ENCODE peak calls at places on chromosomes 5 and 9, in ten cellular contexts. E is IMR-90, H is fibroblast of lung, D is breast epithelium, A is right lobe of liver, U is adrenal gland, T is upper lobe of right lung, I is tibial artery, P is SJSA1, G is lower lobe of right lung. K is an unnamed sample.

GRCh38 chr5:180399931-180400330 is 46.8 kb upstream of the GFPT2 start:
- DNase-seq in E (no peak), H (no peak), D (no peak), A (no peak), U (no peak), T (no peak), I (no peak), P (no peak), G (no peak), K (no peak)

GRCh38 chr9:134591573-134591981 is 50.0 kb upstream of the COL5A1 start:
- DNase-seq in E (no peak), H (no peak), D (no peak), A (no peak), U (no peak), T (no peak), I (no peak), P (no peak), G (no peak), K (no peak)

GRCh38 chr5:146633273-146633672 is 117.3 kb upstream of the GPR151 start:
- DNase-seq in E (no peak), H (no peak), D (no peak), A (peak; percentile 60), U (no peak), T (no peak), I (no peak), P (no peak), G (no peak), K (no peak)

GRCh38 chr5:160315968-160316367 is 3.6 kb upstream of the CCNJL start:
- DNase-seq in E (peak; percentile 73), H (no peak), D (no peak), A (no peak), U (no peak), T (no peak), I (no peak), P (peak; percentile 95), G (no peak), K (no peak)

GRCh38 chr9:95061916-95062600 is 255.5 kb downstream of the FANCC start:
- DNase-seq in E (no peak), H (no peak), D (no peak), A (no peak), U (no peak), T (no peak), I (no peak), P (no peak), G (no peak), K (no peak)

GRCh38 chr5:103800728-103801127 is 238.1 kb upstream of the NUDT12 start:
- DNase-seq in E (peak; percentile 0), H (peak; percentile 80), D (no peak), A (no peak), U (no peak), T (no peak), I (no peak), P (no peak), G (no peak), K (no peak)

GRCh38 chr5:956941-957729 is 51.5 kb upstream of the NKD2 start:
- DNase-seq in E (peak; percentile 90), H (peak; percentile 84), D (no peak), A (no peak), U (no peak), T (peak; percentile 64), I (no peak), P (peak; percentile 99), G (no peak), K (peak; percentile 74)

GRCh38 chr5:11602298-11602697 is 301.9 kb downstream of the CTNND2 start:
- DNase-seq in E (no peak), H (no peak), D (no peak), A (no peak), U (no peak), T (no peak), I (no peak), P (no peak), G (no peak), K (no peak)

GRCh38 chr9:15295761-15296405 is 11.1 kb downstream of the TTC39B start:
- DNase-seq in E (peak; percentile 78), H (peak; percentile 72), D (no peak), A (no peak), U (no peak), T (no peak), I (no peak), P (peak; percentile 75), G (no peak), K (no peak)

GRCh38 chr9:14148501-14149103 is 165.3 kb downstream of the NFIB start:
- DNase-seq in E (no peak), H (no peak), D (no peak), A (no peak), U (no peak), T (no peak), I (no peak), P (no peak), G (no peak), K (no peak)

GRCh38 chr5:142215915-142216681 is 107.5 kb downstream of the NDFIP1 start:
- DNase-seq in E (peak; percentile 98), H (peak; percentile 98), D (peak; percentile 69), A (no peak), U (peak; percentile 40), T (peak; percentile 70), I (peak; percentile 82), P (peak; percentile 99), G (peak; percentile 74), K (peak; percentile 85)

GRCh38 chr9:79477955-79478751 is 93.6 kb upstream of the TLE4 start:
- DNase-seq in E (peak; percentile 29), H (no peak), D (no peak), A (no peak), U (no peak), T (no peak), I (peak; percentile 18), P (peak; percentile 51), G (no peak), K (no peak)

GRCh38 chr5:31173621-31174020 is 19.9 kb upstream of the CDH6 start:
- DNase-seq in E (no peak), H (no peak), D (no peak), A (no peak), U (no peak), T (no peak), I (no peak), P (no peak), G (no peak), K (no peak)

GRCh38 chr5:147170603-147171002 is 64.2 kb upstream of the STK32A start:
- DNase-seq in E (no peak), H (no peak), D (no peak), A (peak; percentile 87), U (peak; percentile 67), T (no peak), I (no peak), P (no peak), G (no peak), K (no peak)

GRCh38 chr9:124680714-124681390 is 90.3 kb downstream of the NR6A1 start:
- DNase-seq in E (no peak), H (no peak), D (no peak), A (no peak), U (no peak), T (no peak), I (no peak), P (no peak), G (no peak), K (no peak)

DNA sequence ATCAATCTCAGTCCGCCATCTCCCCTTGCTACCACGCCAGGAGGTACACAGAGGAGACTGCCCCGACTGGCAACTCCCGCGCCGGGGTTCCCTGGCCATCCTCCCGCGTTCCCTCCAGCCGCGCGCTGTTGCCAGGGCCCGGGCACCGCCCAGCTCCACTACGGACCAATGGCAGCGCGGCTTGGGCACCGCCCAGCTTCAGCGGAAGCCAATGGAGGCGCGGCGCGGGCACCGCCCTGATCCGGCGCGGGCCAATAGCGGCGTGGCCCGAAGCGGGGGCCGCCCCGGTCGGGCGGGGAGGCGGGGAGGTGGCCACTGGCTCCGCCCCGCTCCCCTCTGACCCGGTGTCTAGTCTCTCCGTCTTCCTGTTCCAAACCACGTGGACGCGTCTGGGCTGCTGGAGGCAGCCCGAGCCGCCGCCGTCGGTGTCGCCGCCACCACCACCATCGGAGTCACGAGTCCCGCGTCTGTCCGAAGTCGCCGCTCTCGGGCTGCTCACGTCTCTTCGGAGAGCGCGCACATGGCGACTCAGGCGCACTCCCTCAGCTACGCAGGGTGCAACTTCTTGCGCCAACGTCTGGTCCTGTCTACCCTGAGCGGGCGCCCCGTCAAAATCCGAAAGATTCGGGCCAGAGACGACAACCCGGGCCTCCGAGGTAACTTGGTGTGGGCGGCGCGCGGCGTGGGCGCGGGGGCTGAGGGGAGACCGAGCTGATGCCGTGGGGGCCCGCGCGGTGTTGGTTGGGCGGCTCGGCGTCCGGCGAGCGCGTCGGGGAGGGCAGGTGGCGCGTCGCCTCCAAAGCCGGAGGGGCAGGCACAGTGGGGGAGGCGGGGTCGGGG is at the start of gene RCL1:
- DNase-seq in E (peak; percentile 92), H (peak; percentile 92), D (peak; percentile 94), A (peak; percentile 98), U (peak; percentile 97), T (peak; percentile 98), I (peak; percentile 96), P (peak; percentile 87), G (peak; percentile 97), K (peak; percentile 98)
- H3K9me3 ChIP-seq in E (no peaks in the 10 kb centered on the region), H (no peaks in the 10 kb centered on the region), D (no peaks in the 10 kb centered on the region), A (no peaks in the 10 kb centered on the region), U (no peaks in the 10 kb centered on the region), T (no peaks in the 10 kb centered on the region), I (no peaks in the 10 kb centered on the region), P (no peaks in the 10 kb centered on the region), G (no peaks in the 10 kb centered on the region), K (no peaks in the 10 kb centered on the region)

GRCh38 chr9:12614488-12614887 is 78.7 kb upstream of the TYRP1 start:
- DNase-seq in E (no peak), H (no peak), D (no peak), A (no peak), U (no peak), T (no peak), I (no peak), P (no peak), G (no peak), K (no peak)
- H3K9me3 ChIP-seq in E (no peaks in the 10 kb centered on the region), H (no peaks in the 10 kb centered on the region), D (no peaks in the 10 kb centered on the region), A (no peaks in the 10 kb centered on the region), U (no peaks in the 10 kb centered on the region), T (no peaks in the 10 kb centered on the region), I (no peaks in the 10 kb centered on the region), P (no peaks in the 10 kb centered on the region), G (no peaks in the 10 kb centered on the region), K (no peaks in the 10 kb centered on the region)

DNA sequence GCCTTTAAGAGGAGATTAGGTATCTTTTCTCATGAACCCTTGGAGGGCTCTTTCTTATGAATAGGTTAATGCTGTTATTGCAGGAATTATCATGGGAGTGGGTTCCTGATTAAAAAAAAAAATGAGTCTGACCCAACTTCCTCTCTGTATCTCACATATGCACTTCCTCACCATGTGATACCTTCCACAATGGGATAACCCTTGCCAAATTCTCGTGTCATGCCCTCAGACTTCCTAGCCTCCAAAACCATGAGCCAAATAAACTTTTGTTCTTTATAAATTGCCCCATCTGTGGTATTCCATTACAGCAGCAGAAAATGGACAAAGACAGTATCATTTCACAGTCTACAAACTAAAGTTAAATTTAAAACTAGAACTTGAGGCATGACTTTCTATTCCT is 1.0 kb downstream of the OR1B1 start:
- DNase-seq in E (no peak), H (no peak), D (no peak), A (no peak), U (no peak), T (no peak), I (no peak), P (no peak), G (no peak), K (no peak)
- H3K9me3 ChIP-seq in E (no peaks in the 10 kb centered on the region), H (no peaks in the 10 kb centered on the region), D (no peaks in the 10 kb centered on the region), A (no peaks in the 10 kb centered on the region), U (no peaks in the 10 kb centered on the region), T (no peaks in the 10 kb centered on the region), I (no peaks in the 10 kb centered on the region), P (no peaks in the 10 kb centered on the region), G (no peaks in the 10 kb centered on the region), K (no peaks in the 10 kb centered on the region)

DNA sequence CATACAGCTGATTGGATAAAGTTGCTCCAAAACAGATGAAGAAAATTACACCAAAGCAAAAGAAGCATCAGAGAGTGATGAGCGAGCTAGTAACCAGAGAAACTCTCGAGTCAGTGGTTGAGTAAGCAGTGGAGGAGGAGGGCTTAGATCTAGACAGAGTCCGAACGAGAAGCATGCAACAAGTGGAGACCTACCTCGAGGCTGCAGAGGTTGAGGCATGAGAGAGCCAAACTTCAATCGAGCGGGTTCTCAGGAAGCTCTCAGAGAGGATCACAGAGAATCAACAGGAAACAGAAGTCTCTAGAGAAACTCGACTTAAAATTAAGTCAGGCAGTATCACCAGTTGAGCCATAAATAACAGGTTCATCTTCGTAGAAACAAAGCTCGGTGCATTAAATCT is 6.1 kb downstream of the RUSC2 start:
- DNase-seq in E (no peak), H (no peak), D (no peak), A (no peak), U (no peak), T (no peak), I (no peak), P (no peak), G (no peak), K (no peak)
- H3K9me3 ChIP-seq in E (no peaks in the 10 kb centered on the region), H (no peaks in the 10 kb centered on the region), D (no peaks in the 10 kb centered on the region), A (no peaks in the 10 kb centered on the region), U (no peaks in the 10 kb centered on the region), T (no peaks in the 10 kb centered on the region), I (no peaks in the 10 kb centered on the region), P (no peaks in the 10 kb centered on the region), G (no peaks in the 10 kb centered on the region), K (no peaks in the 10 kb centered on the region)

K was measured in kidney.